ENCODE peak calls at places on chromosomes 7 and 10, in five cellular contexts. N, I, E, T and U are unnamed samples.

GRCh38 chr10:124428207-124428777 is 9.6 kb upstream of the OAT start:
- DNase-seq in E (no peak), N (no peak), I (no peak), T (no peak), U (no peak)

GRCh38 chr7:152987673-152988072 is 228.1 kb downstream of the ACTR3B start:
- DNase-seq in E (no peak), T (no peak), N (no peak), I (no peak), U (no peak)

GRCh38 chr7:23530901-23531793 is 634 bp downstream of the TRA2A start:
- DNase-seq in E (peak; percentile 77), N (no peak), T (peak; percentile 67), I (peak; percentile 50), U (peak; percentile 54)

GRCh38 chr7:34309584-34309983 is 348.4 kb upstream of the NPSR1 start:
- DNase-seq in E (no peak), N (no peak), T (no peak), I (no peak), U (no peak)

GRCh38 chr7:137895301-137896201 is 48.8 kb upstream of the DGKI start:
- DNase-seq in I (no peak), N (no peak), T (no peak), E (no peak), U (no peak)

GRCh38 chr10:114304566-114305421 is 65.7 kb downstream of the VWA2 start:
- DNase-seq in I (no peak), E (peak; percentile 54), N (no peak), T (no peak), U (no peak)

GRCh38 chr10:31623466-31623865 is 304.4 kb downstream of the ZEB1 start:
- DNase-seq in I (no peak), N (no peak), T (no peak), E (no peak), U (no peak)

GRCh38 chr10:123958221-123958620 is 66.6 kb upstream of the CPXM2 start:
- DNase-seq in I (no peak), N (no peak), E (no peak), T (no peak), U (no peak)

GRCh38 chr7:15507708-15508107 is 54.1 kb downstream of the AGMO start:
- DNase-seq in T (no peak), N (no peak), E (no peak), I (no peak), U (no peak)

GRCh38 chr7:30510124-30511074 is 5.8 kb upstream of the GGCT start:
- DNase-seq in I (peak; percentile 8), N (peak; percentile 36), E (peak; percentile 30), T (peak; percentile 33), U (peak; percentile 64)

GRCh38 chr10:69069090-69070042 is 18.5 kb upstream of the SRGN start:
- DNase-seq in N (no peak), T (no peak), E (no peak), I (no peak), U (no peak)

GRCh38 chr10:80315391-80315790 is 25.9 kb upstream of the MAT1A start:
- DNase-seq in E (no peak), T (no peak), N (no peak), I (no peak), U (no peak)

GRCh38 chr7:5755704-5756131 is 25.7 kb downstream of the RNF216 start:
- DNase-seq in E (no peak), T (no peak), N (no peak), I (peak; percentile 72), U (peak; percentile 16)

GRCh38 chr10:126160971-126161630 is 227.2 kb downstream of the ADAM12 start:
- DNase-seq in I (no peak), N (peak; percentile 50), E (no peak), T (no peak), U (no peak)

GRCh38 chr7:151187409-151188251 is 580 bp upstream of the ASB10 start:
- DNase-seq in T (no peak), E (no peak), I (no peak), N (no peak), U (no peak)

GRCh38 chr7:17144313-17144712 is 154.1 kb upstream of the AHR start:
- DNase-seq in E (peak; percentile 71), T (peak; percentile 78), N (no peak), I (peak; percentile 37), U (peak; percentile 22)

GRCh38 chr7:114835861-114836260 is 86.0 kb upstream of the MDFIC start:
- DNase-seq in T (no peak), E (no peak), N (no peak), I (no peak), U (no peak)

GRCh38 chr7:116895849-116896248 is 33.5 kb downstream of the CAPZA2 start:
- DNase-seq in I (no peak), N (no peak), T (no peak), E (no peak), U (no peak)

GRCh38 chr7:66503551-66504031 is 125.1 kb upstream of the KCTD7 start:
- DNase-seq in N (no peak), T (no peak), I (no peak), E (no peak), U (no peak)

GRCh38 chr7:3754488-3755365 is 453.7 kb downstream of the SDK1 start:
- DNase-seq in T (no peak), I (peak; percentile 89), N (no peak), E (peak; percentile 32), U (no peak)

GRCh38 chr10:119030421-119031250 is 1.1 kb downstream of the NANOS1 start:
- DNase-seq in E (peak; percentile 75), T (peak; percentile 46), N (peak; percentile 64), I (peak; percentile 42), U (peak; percentile 51)

GRCh38 chr10:84654671-84655070 is 326.3 kb downstream of the CCSER2 start:
- DNase-seq in I (no peak), T (peak; percentile 76), E (peak; percentile 46), N (no peak), U (no peak)

GRCh38 chr10:52276982-52277381 is 37.1 kb upstream of the DKK1 start:
- DNase-seq in E (no peak), T (no peak), I (peak; percentile 14), N (no peak), U (no peak)

GRCh38 chr10:59872892-59873463 is 33.4 kb downstream of the CCDC6 start:
- DNase-seq in E (no peak), I (peak; percentile 95), N (no peak), T (peak; percentile 80), U (peak; percentile 51)

DNA sequence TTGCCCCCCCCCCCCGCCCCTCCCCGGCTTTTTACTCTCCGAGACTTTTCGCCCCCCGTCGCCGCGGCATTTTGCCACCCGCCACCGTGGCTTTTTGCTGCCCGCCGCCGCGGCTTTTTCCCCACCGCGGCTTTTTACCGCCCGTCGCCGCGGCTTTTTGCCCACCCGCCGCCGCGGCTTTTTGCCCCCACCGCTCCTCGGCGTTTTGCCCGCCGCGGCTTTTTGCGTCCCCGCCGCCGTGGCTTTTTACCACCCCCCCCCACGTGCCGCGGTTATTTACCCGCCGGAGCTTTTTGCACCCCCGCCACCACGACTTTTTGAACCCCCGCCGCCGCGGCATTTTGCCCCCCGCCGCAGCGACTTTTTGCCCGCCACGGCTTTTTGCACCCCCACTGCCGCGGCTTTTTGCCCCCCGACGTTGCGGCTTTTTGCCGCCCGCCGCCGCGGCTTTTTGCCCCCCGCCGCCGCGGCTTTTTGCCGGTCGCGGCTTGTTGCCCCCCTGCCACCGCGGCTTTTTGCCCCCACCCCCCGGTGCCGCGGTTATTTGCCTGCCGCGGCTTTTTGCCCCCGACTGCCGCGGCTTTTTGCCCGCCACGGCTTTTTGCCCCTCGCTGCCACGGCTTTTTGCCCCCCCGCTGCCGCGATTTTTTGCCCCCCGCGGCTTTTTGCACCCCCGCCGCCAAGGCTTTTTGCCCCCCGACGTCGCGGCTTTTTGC is 461.1 kb downstream of the ZNF33B start:
- DNase-seq in N (no peak), T (no peak), E (no peak), I (no peak), U (no peak)
- TF ChIP-seq EZH2 in N (no peak), T (no peak), E (no peak), I (peak; percentile 98), U (peak; percentile 76)

DNA sequence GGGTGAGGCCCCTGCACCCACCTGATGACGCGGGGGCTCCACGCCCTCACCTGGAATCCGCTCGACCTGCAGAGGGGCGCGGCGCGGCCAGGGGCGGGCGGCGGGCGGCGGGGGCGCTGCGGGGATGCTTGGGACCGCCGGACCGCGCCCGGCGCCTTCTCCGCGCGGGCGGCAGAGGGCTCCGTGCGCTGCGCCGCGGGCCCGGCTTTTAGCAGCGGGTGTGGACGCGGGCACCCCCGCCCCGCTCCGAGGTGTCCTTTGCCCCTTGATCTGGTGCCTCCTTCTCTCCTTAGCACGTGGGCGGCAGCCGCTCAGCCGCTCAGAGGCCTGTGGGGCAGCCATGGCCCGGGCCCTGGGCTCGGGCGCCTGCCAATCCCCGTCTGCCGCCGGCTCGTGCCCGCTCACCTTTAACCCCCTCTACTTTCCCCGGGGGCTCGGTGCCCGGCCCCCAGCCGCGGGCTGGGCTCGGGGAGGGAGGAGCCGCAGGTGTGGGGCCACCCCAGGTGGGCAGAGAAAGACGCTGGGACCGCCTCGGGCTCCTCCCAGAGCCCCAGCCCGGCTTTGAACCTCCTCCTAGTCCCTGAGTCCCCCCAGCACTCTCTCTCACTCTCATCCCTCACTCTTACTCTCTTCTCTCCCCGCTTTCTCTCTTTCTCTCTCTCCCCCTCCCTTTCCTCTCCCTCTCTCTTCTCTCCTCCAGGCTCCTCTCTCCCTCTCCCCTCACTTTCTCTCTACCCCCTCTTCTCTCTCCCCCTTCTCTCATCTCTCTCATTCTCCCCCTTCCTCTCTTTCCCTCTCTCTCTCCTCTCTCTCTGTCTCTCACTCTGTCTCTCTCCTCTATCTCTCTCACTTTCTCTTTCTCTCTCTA is 19.7 kb upstream of the VPS37D start:
- DNase-seq in E (no peak), T (no peak), N (no peak), I (no peak), U (no peak)
- TF ChIP-seq EZH2 in E (no peak), T (no peak), N (no peak), I (peak; percentile 87), U (peak; percentile 92)

GRCh38 chr7:157008206-157009169 is 2.0 kb downstream of the MNX1 start:
- DNase-seq in I (no peak), E (no peak), T (no peak), N (no peak), U (no peak)

GRCh38 chr7:157007470-157008066 is 2.9 kb downstream of the MNX1 start:
- DNase-seq in I (no peak), E (no peak), N (no peak), T (no peak), U (no peak)

GRCh38 chr7:157010588-157011332 is at the start of gene MNX1:
- DNase-seq in T (peak; percentile 83), E (no peak), N (peak; percentile 54), I (no peak), U (no peak)

GRCh38 chr7:157009778-157010587 is 480 bp downstream of the MNX1 start:
- DNase-seq in I (no peak), T (no peak), E (no peak), N (no peak), U (no peak)

DNA sequence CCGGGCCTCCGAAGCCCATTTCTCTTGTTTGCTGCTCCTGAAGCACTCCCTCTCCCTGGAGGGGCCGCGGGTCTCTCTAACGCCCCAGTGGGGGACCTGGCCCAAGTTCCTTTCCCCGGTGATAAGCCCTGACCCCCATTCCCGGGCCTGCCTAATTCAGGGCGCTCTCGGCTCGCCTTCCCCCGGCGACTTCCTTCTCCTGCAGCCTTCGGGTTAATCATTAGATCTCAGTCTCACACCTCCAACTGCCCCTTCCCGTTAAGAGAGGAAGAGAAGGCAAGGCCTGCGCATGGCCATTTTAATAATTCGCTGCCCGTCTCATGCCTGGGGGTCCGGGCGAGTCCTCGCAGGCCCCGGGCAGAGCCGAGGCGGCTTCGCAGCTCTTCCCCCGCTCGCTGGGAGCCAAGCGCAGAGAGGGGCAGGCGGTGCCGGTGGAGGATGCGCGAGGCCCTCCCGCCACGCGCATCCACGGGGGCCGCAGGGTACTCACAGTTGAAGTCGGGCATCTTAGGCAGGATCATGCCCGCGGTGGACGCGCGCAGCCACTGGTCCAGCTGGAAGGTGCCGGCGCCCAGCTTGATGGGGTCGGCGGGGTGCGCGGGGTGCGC is 1.2 kb downstream of the MNX1 start:
- DNase-seq in N (no peak), E (no peak), T (peak; percentile 37), I (no peak), U (no peak)
- TF ChIP-seq EZH2 in N (no peak), E (no peak), T (no peak), I (peak; percentile 99), U (peak; percentile 69)

GRCh38 chr7:157516311-157516710 is 179.5 kb downstream of the DNAJB6 start:
- DNase-seq in T (no peak), E (no peak), N (no peak), I (no peak), U (no peak)
- TF ChIP-seq EZH2 in T (no peak), E (no peak), N (no peak), I (no peak), U (no peak)